ENCODE peak calls at places on chromosomes 11 and 22, in five cellular contexts. A is AG09309, K is fibroblast of lung, I is tibial nerve, Z is sigmoid colon. L is an unnamed sample.

GRCh38 chr11:1482581-1483444 is 3.8 kb downstream of the MOB2 start:
- DNase-seq in A (no peak), K (no peak), I (no peak), Z (peak), L (no peak)

GRCh38 chr11:92380882-92381281 is 156.3 kb downstream of the FAT3 start:
- DNase-seq in A (no peak), K (peak), I (no peak), Z (no peak), L (no peak)

GRCh38 chr11:6693342-6694228 is 10.4 kb upstream of the MRPL17 start:
- DNase-seq in A (peak), K (peak), I (peak), Z (peak), L (peak)

GRCh38 chr11:113488931-113489351 is 13.7 kb upstream of the DRD2 start:
- DNase-seq in A (no peak), K (no peak), I (no peak), Z (no peak), L (no peak)

GRCh38 chr11:1667906-1668305 is 29.1 kb upstream of the KRTAP5-6 start:
- DNase-seq in A (no peak), K (no peak), I (no peak), Z (no peak), L (no peak)

GRCh38 chr22:21711851-21712250 is 23.7 kb downstream of the YPEL1 start:
- DNase-seq in A (no peak), K (no peak), I (no peak), Z (no peak), L (no peak)

GRCh38 chr11:79940165-79940564 is 499.3 kb upstream of the TENM4 start:
- DNase-seq in A (no peak), K (peak), I (no peak), Z (no peak), L (peak)

GRCh38 chr22:35477911-35478582 is 62.6 kb upstream of the RASD2 start:
- DNase-seq in A (peak), K (peak), I (peak), Z (peak), L (peak)

GRCh38 chr11:63683133-63683991 is 2.1 kb downstream of the RTN3 start:
- DNase-seq in A (no peak), K (peak), I (no peak), Z (no peak), L (no peak)

GRCh38 chr11:122656631-122657101 is 1.1 kb downstream of the UBASH3B start:
- DNase-seq in A (no peak), K (peak), I (peak), Z (peak), L (no peak)

GRCh38 chr11:37657645-37658044 is 1059.6 kb upstream of the RAG2 start:
- DNase-seq in A (no peak), K (peak), I (no peak), Z (no peak), L (no peak)

GRCh38 chr11:32671051-32671450 is 87.4 kb downstream of the EIF3M start:
- DNase-seq in A (no peak), K (no peak), I (no peak), Z (no peak), L (no peak)

GRCh38 chr11:95132956-95133355 is 43.3 kb downstream of the ENDOD1 start:
- DNase-seq in A (no peak), K (no peak), I (no peak), Z (no peak), L (no peak)

GRCh38 chr11:85767277-85767676 is 43.7 kb downstream of the SYTL2 start:
- DNase-seq in A (no peak), K (no peak), I (no peak), Z (no peak), L (peak)

GRCh38 chr22:48706934-48707748 is 1120.5 kb downstream of the BRD1 start:
- DNase-seq in A (no peak), K (no peak), I (no peak), Z (peak), L (no peak)

GRCh38 chr11:116890607-116891006 is 53.2 kb upstream of the APOA1 start:
- DNase-seq in A (no peak), K (no peak), I (no peak), Z (no peak), L (no peak)

GRCh38 chr22:50583294-50583865 is 731 bp upstream of the CHKB start:
- DNase-seq in A (no peak), K (no peak), I (no peak), Z (no peak), L (no peak)

GRCh38 chr11:77497368-77497767 is 23.5 kb upstream of the PAK1 start:
- DNase-seq in A (no peak), K (no peak), I (no peak), Z (no peak), L (no peak)

GRCh38 chr22:49541451-49542230 is 286.0 kb downstream of the BRD1 start:
- DNase-seq in A (no peak), K (no peak), I (no peak), Z (peak), L (no peak)

GRCh38 chr11:77073328-77074001 is 6.7 kb downstream of the CAPN5 start:
- DNase-seq in A (peak), K (peak), I (peak), Z (peak), L (no peak)

GRCh38 chr11:69883292-69884255 is 64.4 kb upstream of the FGF3 start:
- DNase-seq in A (no peak), K (no peak), I (no peak), Z (no peak), L (no peak)

GRCh38 chr11:69880041-69880802 is 61.0 kb upstream of the FGF3 start:
- DNase-seq in A (no peak), K (no peak), I (no peak), Z (peak), L (no peak)

GRCh38 chr11:69880803-69881445 is 61.7 kb upstream of the FGF3 start:
- DNase-seq in A (no peak), K (no peak), I (no peak), Z (peak), L (no peak)

GRCh38 chr11:69882270-69882608 is 63.0 kb upstream of the FGF3 start:
- DNase-seq in A (no peak), K (no peak), I (no peak), Z (no peak), L (no peak)

DNA sequence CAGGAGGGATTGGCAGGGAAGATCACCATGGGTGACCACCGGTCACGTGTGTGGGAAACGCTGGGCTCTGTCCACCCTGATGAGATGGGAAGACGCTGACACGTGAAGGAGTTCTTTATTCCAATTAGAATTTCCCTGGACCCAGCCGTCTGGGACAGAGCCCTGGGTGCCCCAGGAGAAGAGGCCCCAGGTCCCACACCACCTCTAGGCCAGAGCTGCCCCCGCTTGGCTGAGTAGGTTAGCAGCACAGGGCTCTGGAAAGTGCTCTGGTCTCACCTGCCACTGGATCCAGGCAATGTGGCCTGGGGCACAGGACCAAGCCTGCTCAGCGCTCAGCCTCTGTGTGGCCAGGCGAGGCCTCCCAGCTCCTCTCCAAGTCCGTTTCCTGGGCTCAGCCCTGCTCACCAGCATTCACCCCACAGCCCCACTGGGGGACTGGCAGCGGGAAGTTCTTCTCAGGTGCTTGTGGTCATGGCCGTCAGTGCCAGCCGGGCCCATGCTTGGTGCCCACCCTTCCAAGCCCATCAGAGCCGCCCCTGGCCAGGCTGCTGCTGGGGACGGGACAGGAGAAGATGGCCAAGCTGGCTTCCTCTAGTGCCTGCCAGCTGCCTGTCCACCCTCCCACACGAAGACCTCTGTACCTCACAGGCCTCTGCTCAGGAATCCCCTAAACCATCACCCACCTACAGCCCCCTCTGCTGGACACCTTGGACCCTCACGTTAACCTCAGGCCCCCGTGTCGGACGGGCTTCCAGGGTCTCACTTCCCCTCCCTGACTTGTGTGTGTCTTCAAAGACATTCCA is 62.5 kb upstream of the FGF3 start:
- DNase-seq in A (no peak), K (no peak), I (no peak), Z (no peak), L (no peak)
- TF ChIP-seq CTCF in A (no peak), K (no peak), I (no peak), Z (no peak), L (no peak)

DNA sequence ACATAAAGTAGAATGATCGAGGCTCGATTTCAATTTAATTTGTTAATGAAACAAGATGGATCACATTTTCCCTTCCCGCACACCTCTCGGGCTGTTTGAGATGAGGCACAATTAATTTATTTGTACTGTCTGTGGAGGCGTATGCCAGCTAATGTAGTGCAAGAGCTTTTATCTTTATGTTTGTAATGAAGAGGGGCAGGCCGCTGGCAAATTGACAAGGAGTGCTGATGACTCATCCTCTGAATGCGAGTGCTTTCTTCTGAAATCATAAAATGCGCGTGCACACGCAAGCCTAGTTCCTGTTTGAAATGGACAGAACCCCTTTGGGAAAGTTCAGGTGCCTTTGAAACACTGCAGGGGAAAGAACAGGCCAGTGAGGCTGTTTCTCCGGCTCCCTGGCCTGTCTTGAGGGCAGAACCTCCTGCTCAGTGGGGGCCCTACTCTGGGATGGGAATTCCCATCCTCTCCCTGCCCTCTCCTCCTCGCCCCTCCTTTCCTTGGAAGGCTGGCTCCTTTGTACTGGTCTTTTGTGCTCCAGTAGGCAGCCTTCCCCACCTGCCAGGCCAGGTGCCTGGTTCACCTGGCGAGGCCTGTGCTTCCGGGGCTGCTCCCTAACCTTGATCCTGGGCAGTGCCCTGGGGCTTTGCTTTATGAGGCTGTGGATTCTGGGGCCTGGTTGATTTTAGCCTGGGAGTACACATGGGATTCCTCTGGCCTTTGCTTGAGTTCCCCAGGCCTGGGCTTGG is 50.3 kb downstream of the TEAD1 start:
- DNase-seq in A (no peak), K (peak), I (peak), Z (peak), L (peak)
- H3K4me3 ChIP-seq in A (no peak), K (no peak), I (no peak), Z (no peak), L (peak)

DNA sequence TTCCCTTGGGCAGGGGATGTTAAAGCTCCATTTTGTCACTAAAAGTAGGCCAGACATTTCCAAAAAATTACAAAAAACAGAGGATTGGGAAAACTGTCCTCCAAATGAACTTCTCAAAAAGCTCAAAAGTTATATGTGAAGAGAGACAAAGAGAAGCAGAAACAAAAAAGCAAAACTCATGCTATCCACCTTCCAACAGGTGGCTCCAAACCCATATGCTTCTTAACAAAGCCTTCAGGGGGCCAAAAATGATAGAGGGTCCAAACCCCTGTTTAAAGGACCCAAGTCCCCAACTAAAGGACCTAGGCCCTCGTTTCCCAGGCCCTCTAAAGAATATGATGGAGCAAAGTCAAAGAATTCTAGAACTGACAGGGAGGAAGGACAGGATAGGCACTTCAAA is 146.7 kb downstream of the AASDHPPT start:
- DNase-seq in A (no peak), K (no peak), I (no peak), Z (no peak), L (no peak)
- TF ChIP-seq CTCF in A (no peak), K (no peak), I (no peak), Z (no peak), L (no peak)

GRCh38 chr22:44620129-44620840 is 81.7 kb upstream of the PRR5 start:
- DNase-seq in A (no peak), K (peak), I (peak), Z (peak), L (no peak)
- H3K4me3 ChIP-seq in A (no peak), K (no peak), I (no peak), Z (no peak), L (no peak)

GRCh38 chr22:32605576-32605975 is 131.0 kb downstream of the FBXO7 start:
- DNase-seq in A (no peak), K (no peak), I (no peak), Z (no peak), L (no peak)
- TF ChIP-seq CTCF in A (no peak), K (no peak), I (no peak), Z (no peak), L (no peak)

DNA sequence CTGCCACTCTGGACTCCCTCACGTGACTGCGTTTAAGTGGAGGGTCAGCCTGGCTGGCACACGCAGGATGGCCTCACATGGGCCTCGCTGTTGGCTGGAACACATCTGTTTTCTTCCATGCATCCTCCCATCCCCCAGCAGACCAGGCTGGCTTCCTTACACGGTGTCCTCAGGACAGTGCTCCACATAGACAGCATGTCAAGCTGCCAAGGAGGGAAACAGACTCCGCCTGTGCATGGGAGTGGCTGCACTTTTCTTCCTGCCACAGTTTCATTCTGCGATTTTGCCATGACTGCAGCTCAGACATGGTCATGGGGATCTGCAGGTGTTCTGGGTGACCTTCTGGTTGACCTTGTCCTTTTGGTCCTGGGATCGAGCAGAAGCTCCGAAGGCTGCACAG is 344.2 kb downstream of the SHANK2 start:
- DNase-seq in A (no peak), K (no peak), I (no peak), Z (peak), L (no peak)
- H3K4me3 ChIP-seq in A (no peak), K (no peak), I (no peak), Z (peak), L (no peak)

L was measured in epithelial cell of proximal tubule.